ENCODE peak calls at places on chromosomes 16 and 17, in four cellular contexts. J, X, H and O are unnamed samples.

GRCh38 chr17:79672496-79672895 is 58.2 kb upstream of the ENPP7 start:
- DNase-seq in X (no peak), J (no peak), H (no peak), O (no peak)

GRCh38 chr16:29742683-29743275 is 3.0 kb downstream of the C16orf54 start:
- DNase-seq in X (no peak), J (no peak), H (no peak), O (no peak)

GRCh38 chr17:13609953-13610352 is 8.2 kb upstream of the HS3ST3A1 start:
- DNase-seq in H (no peak), J (no peak), X (no peak), O (no peak)

GRCh38 chr17:39704821-39705551 is 5.1 kb downstream of the ERBB2 start:
- DNase-seq in J (no peak), H (no peak), X (no peak), O (no peak)

GRCh38 chr16:14289692-14290340 is 218.7 kb downstream of the MRTFB start:
- DNase-seq in H (no peak), J (peak), X (peak), O (no peak)

GRCh38 chr17:17819561-17819995 is 17.2 kb downstream of the SREBF1 start:
- DNase-seq in J (peak), H (peak), X (peak), O (peak)

GRCh38 chr16:23535901-23536300 is 21.2 kb downstream of the EARS2 start:
- DNase-seq in X (no peak), J (no peak), H (no peak), O (no peak)

GRCh38 chr17:60840456-60840855 is 162.8 kb downstream of the BCAS3 start:
- DNase-seq in H (no peak), X (no peak), J (no peak), O (no peak)

GRCh38 chr16:52469775-52470174 is 77.2 kb downstream of the TOX3 start:
- DNase-seq in H (no peak), J (no peak), X (no peak), O (no peak)

GRCh38 chr16:1078579-1079021 is 6.1 kb downstream of the SSTR5 start:
- DNase-seq in X (no peak), J (no peak), H (no peak), O (no peak)

GRCh38 chr16:797120-797420 is 3.5 kb downstream of the GNG13 start:
- DNase-seq in J (peak), X (no peak), H (no peak), O (no peak)

GRCh38 chr17:6084226-6085161 is 14.3 kb downstream of the WSCD1 start:
- DNase-seq in J (no peak), H (no peak), X (no peak), O (no peak)

GRCh38 chr17:6358131-6358530 is 76.8 kb downstream of the AIPL1 start:
- DNase-seq in J (no peak), H (no peak), X (no peak), O (no peak)

GRCh38 chr16:67016681-67017450 is 12.1 kb upstream of the CBFB start:
- DNase-seq in X (no peak), J (no peak), H (no peak), O (no peak)

GRCh38 chr17:72927146-72927545 is 165.3 kb downstream of the SLC39A11 start:
- DNase-seq in J (no peak), X (no peak), H (no peak), O (no peak)

GRCh38 chr16:47475786-47476185 is 14.7 kb downstream of the PHKB start:
- DNase-seq in H (no peak), J (no peak), X (no peak), O (no peak)

GRCh38 chr17:61403846-61404701 is 4.4 kb downstream of the TBX2 start:
- DNase-seq in X (no peak), H (no peak), J (no peak), O (peak)

GRCh38 chr16:12995721-12996372 is 94.4 kb downstream of the SHISA9 start:
- DNase-seq in H (no peak), J (no peak), X (no peak), O (no peak)

GRCh38 chr17:46035112-46035818 is 36.2 kb downstream of the STH start:
- DNase-seq in J (no peak), H (no peak), X (no peak), O (no peak)

GRCh38 chr17:78475211-78475610 is 96.8 kb downstream of the PGS1 start:
- DNase-seq in X (no peak), H (no peak), J (no peak), O (no peak)

GRCh38 chr17:78476149-78476548 is 97.7 kb downstream of the PGS1 start:
- DNase-seq in H (no peak), J (no peak), X (no peak), O (no peak)

GRCh38 chr17:78477913-78478756 is 99.1 kb downstream of the DNAH17 start:
- DNase-seq in X (no peak), H (no peak), J (no peak), O (no peak)

GRCh38 chr17:78478757-78479297 is 98.4 kb downstream of the DNAH17 start:
- DNase-seq in X (no peak), H (no peak), J (no peak), O (no peak)

DNA sequence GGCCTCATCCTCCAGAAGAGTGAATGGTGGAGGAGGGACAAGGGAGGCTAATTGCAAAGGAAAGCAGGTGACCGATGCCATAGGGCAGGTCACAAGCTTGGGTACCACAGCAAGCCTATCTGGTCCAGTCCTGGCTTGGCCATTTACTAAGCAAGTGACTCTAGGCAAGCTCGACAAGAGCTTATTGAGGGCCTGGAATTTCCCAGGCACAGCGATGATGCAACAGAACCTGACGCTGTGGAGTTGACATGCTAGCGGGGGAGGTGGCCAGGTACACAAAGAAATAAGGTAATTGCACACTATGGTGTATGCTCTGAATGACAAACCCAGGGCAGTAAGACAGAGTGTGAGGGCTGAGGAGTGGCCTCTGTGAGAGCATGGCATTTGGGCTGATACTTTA is 98.5 kb downstream of the PGS1 start:
- DNase-seq in J (no peak), X (no peak), H (no peak), O (no peak)
- TF ChIP-seq SPI1 in J (no peak), X (no peak), H (no peak), O (no peak)

GRCh38 chr17:8204761-8205555 is 5.4 kb downstream of the AURKB start:
- DNase-seq in X (no peak), J (no peak), H (no peak), O (no peak)
- TF ChIP-seq POLR2AphosphoS5 in X (no peak), J (no peak), H (peak), O (peak)

DNA sequence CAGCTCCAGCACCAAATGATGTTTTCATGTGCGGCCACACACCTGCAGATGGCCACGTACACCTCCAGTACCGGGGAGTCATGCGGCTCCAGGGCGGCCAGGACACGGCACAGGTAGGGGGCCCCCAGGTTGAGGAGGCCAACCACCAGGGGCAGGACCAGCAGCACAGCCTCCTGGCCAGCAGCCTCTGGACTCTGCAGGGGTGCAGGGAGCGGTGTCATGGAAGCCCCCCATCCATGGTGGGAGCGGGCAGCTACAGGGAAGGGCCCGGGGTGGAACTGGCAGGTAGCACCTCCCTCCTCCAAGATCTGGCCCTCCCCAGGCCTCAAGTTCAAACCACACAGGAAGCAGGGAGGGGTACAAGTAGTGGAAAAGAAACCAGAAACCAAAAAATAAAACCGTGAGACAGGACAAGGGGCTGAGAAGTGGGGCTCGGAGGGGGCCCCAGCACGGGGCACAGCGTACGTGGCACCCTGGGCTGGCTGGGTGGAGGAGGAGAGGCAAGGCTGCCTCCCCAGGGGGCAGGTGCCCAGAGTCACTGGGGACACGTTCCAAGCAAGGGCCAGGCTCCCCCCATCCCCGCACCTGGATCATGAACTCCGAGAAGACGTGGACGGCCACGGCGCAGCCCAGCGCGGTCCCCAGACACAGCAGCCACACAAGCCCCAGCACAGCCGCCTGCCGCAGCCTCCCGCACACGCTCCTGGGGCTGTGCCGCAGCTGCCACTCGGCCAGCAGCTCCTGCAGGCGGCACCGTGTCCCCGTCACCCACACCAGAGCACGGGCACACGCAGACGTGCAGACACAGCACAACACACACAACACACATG is 7.4 kb downstream of the TMC6 start:
- DNase-seq in H (no peak), X (no peak), J (no peak), O (no peak)
- TF ChIP-seq SPI1 in H (no peak), X (no peak), J (no peak), O (no peak)

GRCh38 chr16:89476811-89477261 is 13.5 kb downstream of the ANKRD11 start:
- DNase-seq in H (peak), J (no peak), X (no peak), O (peak)

GRCh38 chr16:89473791-89474414 is 16.5 kb downstream of the ANKRD11 start:
- DNase-seq in H (no peak), J (no peak), X (peak), O (no peak)

GRCh38 chr16:89475144-89475543 is 15.2 kb downstream of the ANKRD11 start:
- DNase-seq in J (no peak), H (no peak), X (no peak), O (no peak)

GRCh38 chr16:89478576-89479221 is 11.7 kb downstream of the ANKRD11 start:
- DNase-seq in J (no peak), X (no peak), H (no peak), O (no peak)

DNA sequence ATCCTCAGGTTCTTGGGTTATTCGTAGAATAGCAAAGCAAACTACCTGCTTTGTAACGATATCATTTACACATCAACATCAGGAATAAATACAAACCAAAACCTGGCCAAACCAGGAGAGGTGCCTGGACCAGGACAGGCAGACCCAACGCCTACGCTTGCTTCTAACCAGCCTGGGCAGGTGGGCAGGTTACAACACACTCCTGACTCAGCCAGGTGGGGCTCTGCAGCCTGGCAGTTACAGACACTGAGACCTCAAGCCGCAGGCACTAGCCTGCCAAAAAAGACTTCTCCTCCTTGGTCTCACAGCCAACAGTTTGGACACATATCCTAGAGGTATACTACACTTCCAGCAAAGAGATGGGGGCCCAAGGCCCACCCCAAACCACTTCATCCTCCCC is 14.0 kb downstream of the ANKRD11 start:
- DNase-seq in X (no peak), H (no peak), J (no peak), O (no peak)
- TF ChIP-seq POLR2AphosphoS5 in X (no peak), H (peak), J (no peak), O (peak)

GRCh38 chr17:50468120-50469004 is at the start of gene CHAD:
- DNase-seq in J (peak), X (no peak), H (no peak), O (no peak)
- TF ChIP-seq SPI1 in J (no peak), X (no peak), H (no peak), O (no peak)

DNA sequence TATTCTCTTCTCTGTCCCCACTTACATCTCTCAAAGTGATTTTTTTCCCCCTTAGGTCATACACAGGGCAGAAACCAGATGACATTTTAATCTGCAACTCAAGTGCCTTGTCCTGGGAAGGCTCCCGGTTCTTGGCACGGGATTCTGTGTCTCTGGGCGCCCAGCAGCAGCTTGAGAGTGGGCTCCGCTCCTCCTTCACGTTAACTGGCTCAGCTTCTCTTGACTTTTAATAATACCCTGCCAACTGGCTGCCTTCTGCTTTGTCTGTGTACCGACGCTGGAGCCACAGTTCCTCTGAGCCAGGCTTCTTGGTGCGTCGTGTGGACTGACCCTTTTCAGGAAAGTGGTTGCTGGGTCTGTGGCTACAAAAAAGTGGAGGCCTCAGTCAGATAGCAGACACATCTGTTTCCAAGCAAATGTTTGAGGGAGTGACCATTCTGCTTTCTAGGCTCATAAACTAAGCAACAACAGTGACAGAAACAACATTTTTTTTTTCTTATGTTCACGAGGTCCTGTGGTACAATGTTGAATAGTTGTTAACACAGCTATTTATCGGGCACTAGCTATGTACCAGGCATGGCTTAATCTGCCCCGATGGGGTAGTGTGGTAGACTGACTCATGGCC is 64.9 kb downstream of the IRF8 start:
- DNase-seq in H (no peak), J (no peak), X (no peak), O (no peak)
- TF ChIP-seq POLR2AphosphoS5 in H (no peak), J (no peak), X (no peak), O (no peak)

GRCh38 chr17:35708149-35708548 is 23.3 kb upstream of the RASL10B start:
- DNase-seq in X (no peak), H (no peak), J (no peak), O (no peak)

GRCh38 chr17:35705705-35706104 is 25.7 kb upstream of the RASL10B start:
- DNase-seq in H (no peak), J (no peak), X (no peak), O (no peak)

GRCh38 chr17:35701491-35701890 is 29.9 kb upstream of the RASL10B start:
- DNase-seq in J (no peak), H (no peak), X (no peak), O (no peak)

GRCh38 chr17:35708951-35709350 is 22.5 kb upstream of the RASL10B start:
- DNase-seq in X (peak), J (no peak), H (peak), O (no peak)

GRCh38 chr17:35705230-35705629 is 26.2 kb upstream of the RASL10B start:
- DNase-seq in X (no peak), J (no peak), H (no peak), O (no peak)
- TF ChIP-seq SPI1 in X (no peak), J (no peak), H (no peak), O (no peak)

GRCh38 chr17:57782051-57782490 is 37.0 kb upstream of the CCDC182 start:
- DNase-seq in J (no peak), H (no peak), X (peak), O (no peak)

GRCh38 chr17:57783338-57783742 is 38.2 kb upstream of the CCDC182 start:
- DNase-seq in J (peak), H (no peak), X (peak), O (peak)

GRCh38 chr17:57782642-57783337 is 37.7 kb upstream of the CCDC182 start:
- DNase-seq in J (no peak), X (no peak), H (no peak), O (no peak)

GRCh38 chr17:57785032-57785431 is 39.9 kb upstream of the CCDC182 start:
- DNase-seq in J (no peak), X (no peak), H (no peak), O (no peak)

GRCh38 chr17:57784226-57784895 is 39.3 kb upstream of the CCDC182 start:
- DNase-seq in J (no peak), H (no peak), X (no peak), O (no peak)
- TF ChIP-seq POLR2AphosphoS5 in J (no peak), H (no peak), X (no peak), O (no peak)